ENCODE peak calls at places on chromosomes 2 and 18, in five cellular contexts. Z, L, S, J and K are unnamed samples.

GRCh38 chr2:126975671-126976655 is 77.3 kb downstream of the TEX51 start:
- DNase-seq in L (no peak), Z (no peak), J (no peak), S (no peak), K (no peak)

GRCh38 chr2:209933499-209934458 is 68.7 kb upstream of the RPE start:
- DNase-seq in S (no peak), J (no peak), Z (no peak), L (no peak), K (no peak)

GRCh38 chr2:163734911-163735691 is 707 bp downstream of the FIGN start:
- DNase-seq in J (no peak), S (no peak), Z (no peak), L (no peak), K (no peak)

GRCh38 chr2:48566582-48566981 is 36.6 kb downstream of the STON1 start:
- DNase-seq in J (no peak), L (no peak), Z (no peak), S (no peak), K (no peak)

GRCh38 chr2:8872821-8873432 is 35.5 kb upstream of the KIDINS220 start:
- DNase-seq in J (no peak), L (no peak), S (peak), Z (peak), K (no peak)

GRCh38 chr2:189658808-189659207 is 2.5 kb upstream of the ASNSD1 start:
- DNase-seq in L (no peak), Z (no peak), J (no peak), S (peak), K (no peak)

GRCh38 chr18:41517142-41517541 is 437.9 kb upstream of the PIK3C3 start:
- DNase-seq in J (no peak), Z (no peak), L (no peak), S (no peak), K (no peak)

GRCh38 chr2:159326569-159327255 is 40.2 kb upstream of the WDSUB1 start:
- DNase-seq in S (no peak), L (no peak), Z (no peak), J (no peak), K (no peak)

GRCh38 chr2:88521445-88522070 is 69.1 kb upstream of the FOXI3 start:
- DNase-seq in L (no peak), J (no peak), S (no peak), Z (no peak), K (no peak)

GRCh38 chr2:190506666-190507065 is 27.9 kb downstream of the NEMP2 start:
- DNase-seq in S (no peak), J (no peak), L (no peak), Z (no peak), K (no peak)

GRCh38 chr2:240258685-240259084 is 118.2 kb upstream of the OTOS start:
- DNase-seq in J (no peak), Z (no peak), S (no peak), L (no peak), K (no peak)

GRCh38 chr2:98773907-98774306 is 43.0 kb upstream of the MGAT4A start:
- DNase-seq in J (no peak), Z (no peak), L (no peak), S (no peak), K (no peak)

GRCh38 chr2:64018715-64019082 is 529 bp downstream of the VPS54 start:
- DNase-seq in Z (peak), S (no peak), L (peak), J (peak), K (peak)

GRCh38 chr2:197135806-197136205 is 174.8 kb downstream of the ANKRD44 start:
- DNase-seq in L (no peak), J (no peak), S (no peak), Z (no peak), K (no peak)

GRCh38 chr2:189580267-189580661 is 322 bp downstream of the SLC40A1 start:
- DNase-seq in L (peak), J (peak), S (no peak), Z (peak), K (no peak)

GRCh38 chr2:11914455-11914854 is 168.0 kb downstream of the LPIN1 start:
- DNase-seq in Z (no peak), J (no peak), S (no peak), L (no peak), K (no peak)

GRCh38 chr2:236610991-236611821 is 41.6 kb downstream of the ACKR3 start:
- DNase-seq in S (no peak), Z (no peak), L (no peak), J (no peak), K (no peak)

GRCh38 chr2:64837116-64837704 is 152.0 kb upstream of the SLC1A4 start:
- DNase-seq in Z (no peak), L (no peak), J (no peak), S (no peak), K (no peak)

GRCh38 chr2:71223767-71224333 is 3.1 kb downstream of the PAIP2B start:
- DNase-seq in J (peak), L (peak), S (peak), Z (no peak), K (no peak)

GRCh38 chr2:58834404-58834803 is 593.3 kb upstream of the FANCL start:
- DNase-seq in S (no peak), Z (no peak), J (peak), L (no peak), K (peak)

GRCh38 chr2:128414946-128415767 is 96.5 kb upstream of the HS6ST1 start:
- DNase-seq in J (no peak), S (no peak), Z (no peak), L (no peak), K (no peak)

GRCh38 chr2:147173186-147173575 is 671.6 kb upstream of the ACVR2A start:
- DNase-seq in J (no peak), L (no peak), S (no peak), Z (no peak), K (no peak)

GRCh38 chr2:27442282-27442980 is at the start of gene KRTCAP3:
- DNase-seq in J (peak), S (peak), Z (peak), L (no peak), K (peak)

GRCh38 chr2:162164802-162165201 is 12.8 kb upstream of the GCG start:
- DNase-seq in S (no peak), Z (no peak), L (no peak), J (no peak), K (no peak)

GRCh38 chr2:74003494-74004211 is 18.9 kb downstream of the TET3 start:
- DNase-seq in Z (no peak), S (no peak), L (no peak), J (no peak), K (no peak)

GRCh38 chr2:101983928-101984327 is 7.8 kb upstream of the IL1R2 start:
- DNase-seq in Z (no peak), S (no peak), L (no peak), J (no peak), K (no peak)

GRCh38 chr2:158969717-158970521 is 1.5 kb downstream of the TANC1 start:
- DNase-seq in L (peak), Z (no peak), S (peak), J (peak), K (peak)

GRCh38 chr18:63427566-63427965 is 5.3 kb upstream of the VPS4B start:
- DNase-seq in L (no peak), Z (no peak), J (no peak), S (no peak), K (no peak)

GRCh38 chr2:102020596-102021170 is 28.9 kb downstream of the IL1R2 start:
- DNase-seq in Z (peak), J (peak), S (peak), L (peak), K (peak)

GRCh38 chr2:221780281-221780688 is 208.2 kb upstream of the EPHA4 start:
- DNase-seq in L (no peak), Z (no peak), S (no peak), J (no peak), K (no peak)

DNA sequence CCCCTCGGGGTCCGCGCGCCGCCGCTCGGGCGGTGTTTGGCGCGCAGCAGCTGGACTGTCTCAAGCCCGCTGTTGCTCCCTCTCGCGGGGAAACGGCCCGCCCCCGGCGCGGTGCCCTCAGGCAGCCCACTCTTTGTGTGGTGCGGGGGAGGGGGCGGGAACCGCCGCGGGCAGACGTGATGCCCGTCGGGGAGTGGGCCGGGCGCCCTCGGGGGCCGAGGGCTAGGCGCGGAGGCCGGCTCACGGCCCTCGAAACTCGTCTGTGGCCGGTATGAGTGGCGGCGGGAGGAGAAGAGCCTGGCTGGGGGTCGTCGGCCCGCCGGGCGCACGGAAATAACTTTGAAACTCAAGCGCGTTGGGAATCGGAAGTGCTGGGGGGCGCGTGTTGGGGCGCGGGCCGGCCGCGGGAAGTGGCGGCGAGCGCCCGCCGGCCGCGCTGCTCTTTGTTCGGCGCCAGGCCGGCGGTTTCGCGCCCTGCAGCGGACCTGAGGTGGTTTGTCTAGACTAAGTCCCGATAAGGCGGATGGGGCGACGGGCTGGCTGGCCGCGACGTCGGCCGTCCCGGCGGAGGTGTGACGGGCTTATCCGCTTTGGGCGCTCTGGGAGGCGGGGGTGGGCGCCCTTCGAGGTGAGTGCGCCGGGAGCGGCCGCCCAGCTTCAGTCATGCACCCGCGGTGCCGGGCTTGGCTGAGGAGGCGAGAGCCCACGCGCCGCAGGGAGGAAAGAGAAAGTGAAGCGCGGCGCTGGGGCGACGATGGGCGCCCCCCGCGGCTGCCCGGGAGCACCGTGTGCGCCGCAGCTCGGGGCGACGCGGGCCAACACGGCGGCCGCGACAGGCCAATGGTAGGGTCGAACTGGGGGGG is 679 bp downstream of the PTMA start:
- DNase-seq in L (peak), S (peak), J (peak), Z (no peak), K (no peak)
- TF ChIP-seq CTCF in L (no peak), S (no peak), J (no peak), Z (peak), K (peak)

GRCh38 chr2:133146893-133147292 is 421.4 kb downstream of the NCKAP5 start:
- DNase-seq in Z (no peak), J (no peak), L (no peak), S (no peak), K (no peak)
- TF ChIP-seq CTCF in Z (no peak), J (no peak), L (no peak), S (no peak), K (no peak)

GRCh38 chr2:166384774-166385173 is 9.0 kb upstream of the SCN9A start:
- DNase-seq in L (no peak), S (no peak), J (no peak), Z (peak), K (no peak)
- TF ChIP-seq CTCF in L (no peak), S (peak), J (peak), Z (peak), K (peak)

GRCh38 chr2:110172506-110172905 is 32.3 kb downstream of the NPHP1 start:
- DNase-seq in Z (no peak), S (no peak), J (no peak), L (no peak), K (no peak)

GRCh38 chr2:110170102-110170501 is 34.7 kb downstream of the NPHP1 start:
- DNase-seq in J (no peak), S (no peak), L (no peak), Z (no peak), K (no peak)

GRCh38 chr2:110173523-110173922 is 31.3 kb downstream of the NPHP1 start:
- DNase-seq in L (no peak), Z (no peak), S (no peak), J (no peak), K (no peak)
- TF ChIP-seq CTCF in L (no peak), Z (no peak), S (no peak), J (no peak), K (no peak)